ENCODE peak calls at places on chromosomes 6 and 20, in eight cellular contexts. G is right lobe of liver, N is esophagus squamous epithelium, Q is transverse colon, Y is tibial nerve, F is suprapubic skin, E is ovary, C is K562. B is an unnamed sample.

GRCh38 chr6:81834141-81834621 is 81.7 kb upstream of the TENT5A start:
- DNase-seq in C (no peak), E (peak), G (no peak), F (no peak), N (no peak), Y (no peak), Q (peak), B (no peak)

GRCh38 chr6:165766457-165766856 is 103.4 kb upstream of the PDE10A start:
- DNase-seq in E (no peak), Q (no peak), F (no peak), N (no peak), G (no peak), Y (no peak), C (no peak), B (no peak)

GRCh38 chr6:5930143-5930770 is 76.5 kb downstream of the NRN1 start:
- DNase-seq in E (no peak), Y (no peak), N (no peak), Q (no peak), F (no peak), G (no peak), C (no peak), B (no peak)

GRCh38 chr6:73714227-73714626 is 18.2 kb downstream of the CD109 start:
- DNase-seq in Y (no peak), G (no peak), C (no peak), F (no peak), N (no peak), E (no peak), Q (no peak), B (no peak)

GRCh38 chr6:47521966-47522365 is 44.4 kb downstream of the CD2AP start:
- DNase-seq in E (no peak), Q (no peak), G (no peak), Y (no peak), C (no peak), N (no peak), F (no peak), B (no peak)

GRCh38 chr6:45548657-45549515 is 171.2 kb upstream of the SUPT3H start:
- DNase-seq in N (no peak), Y (no peak), G (no peak), E (no peak), C (no peak), Q (peak), F (no peak), B (no peak)

GRCh38 chr6:87968435-87969278 is 79.0 kb upstream of the SPACA1 start:
- DNase-seq in Y (no peak), N (no peak), F (no peak), E (no peak), C (no peak), Q (peak), G (no peak), B (no peak)

GRCh38 chr6:3825851-3826581 is 23.2 kb upstream of the FAM50B start:
- DNase-seq in Y (peak), Q (peak), F (peak), N (no peak), C (no peak), E (peak), G (peak), B (peak)

GRCh38 chr6:157019733-157020132 is 242.6 kb downstream of the ARID1B start:
- DNase-seq in Y (no peak), C (peak), F (no peak), Q (no peak), N (no peak), E (no peak), G (no peak), B (no peak)

GRCh38 chr6:166492092-166492491 is 94.4 kb downstream of the RAMACL start:
- DNase-seq in N (no peak), E (no peak), C (no peak), Q (no peak), F (no peak), Y (no peak), G (no peak), B (no peak)

GRCh38 chr6:150212745-150213144 is 69.9 kb downstream of the PPP1R14C start:
- DNase-seq in C (no peak), F (no peak), Q (no peak), E (no peak), G (no peak), Y (no peak), N (no peak), B (no peak)

DNA sequence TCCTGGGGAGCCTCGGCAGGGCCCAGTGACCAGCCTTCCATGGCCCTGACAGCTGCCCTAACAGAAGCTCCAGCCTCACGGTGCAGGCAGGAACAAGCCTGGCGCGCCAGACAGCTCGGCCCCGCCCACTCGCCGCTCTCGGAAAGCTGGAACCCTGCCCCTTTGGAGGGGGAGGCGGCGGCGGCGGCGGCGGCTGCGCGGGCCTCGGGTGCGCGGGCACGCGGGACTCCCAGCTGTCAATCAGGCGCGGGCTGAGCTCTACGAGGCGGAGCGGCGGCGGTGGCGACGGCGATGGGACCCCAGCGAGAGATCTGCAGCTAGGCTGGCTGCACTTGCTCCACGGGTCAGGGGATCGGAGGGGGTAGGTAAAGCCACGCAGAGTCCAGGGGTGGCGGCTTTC is at the start of gene NRSN1:
- DNase-seq in F (no peak), N (no peak), E (no peak), Y (no peak), Q (no peak), G (no peak), C (peak), B (no peak)
- H3K4me3 ChIP-seq in F (peak), N (no peak), E (no peak), Y (no peak), Q (no peak), G (no peak), C (no peak), B (no peak)

GRCh38 chr6:152232494-152233151 is 404.5 kb downstream of the SYNE1 start:
- DNase-seq in C (peak), Q (no peak), G (no peak), F (no peak), N (no peak), Y (no peak), E (no peak), B (no peak)
- TF ChIP-seq CTCF in C (no peak), Q (no peak), G (no peak), F (no peak), N (no peak), Y (no peak), E (no peak), B (no peak)

GRCh38 chr20:47421076-47421475 is 64.6 kb upstream of the ZMYND8 start:
- DNase-seq in F (no peak), Y (no peak), G (no peak), Q (no peak), E (no peak), N (no peak), C (no peak), B (no peak)

GRCh38 chr20:47417245-47418060 is 61.0 kb upstream of the ZMYND8 start:
- DNase-seq in Y (no peak), C (no peak), E (no peak), G (no peak), N (no peak), Q (no peak), F (no peak), B (no peak)

GRCh38 chr20:47418061-47418616 is 61.6 kb upstream of the ZMYND8 start:
- DNase-seq in Y (no peak), C (no peak), G (no peak), E (no peak), Q (no peak), N (no peak), F (no peak), B (no peak)

DNA sequence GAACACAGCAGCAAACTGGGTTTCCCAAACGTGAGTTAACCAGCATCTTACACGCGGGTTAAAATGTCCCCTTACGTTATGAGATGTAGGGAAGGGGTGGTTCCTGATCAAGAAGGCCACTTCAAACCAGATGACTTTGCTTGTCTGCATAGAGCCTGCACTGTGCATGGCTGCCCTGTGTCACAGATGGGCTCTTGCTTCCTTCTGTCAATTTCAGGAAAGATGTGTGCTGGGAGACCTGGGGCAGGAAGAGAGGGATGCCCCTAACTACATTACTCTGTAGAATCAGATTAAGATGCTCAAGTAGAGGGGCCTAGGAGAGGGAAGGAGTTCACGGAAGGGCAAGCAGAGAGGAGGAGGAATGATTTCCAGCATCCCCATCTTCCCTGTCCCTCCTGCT is 63.5 kb upstream of the ZMYND8 start:
- DNase-seq in N (no peak), F (no peak), C (no peak), E (no peak), G (no peak), Y (no peak), Q (no peak), B (no peak)
- TF ChIP-seq POLR2A in N (no peak), F (no peak), C (no peak), E (no peak), G (no peak), Y (no peak), Q (no peak), B (no peak)

GRCh38 chr20:24917797-24918578 is 31.1 kb upstream of the CST7 start:
- DNase-seq in C (peak), Q (peak), N (no peak), F (no peak), Y (peak), G (no peak), E (peak), B (peak)
- H3K4me3 ChIP-seq in C (no peak), Q (no peak), N (no peak), F (peak), Y (no peak), G (no peak), E (no peak), B (no peak)

DNA sequence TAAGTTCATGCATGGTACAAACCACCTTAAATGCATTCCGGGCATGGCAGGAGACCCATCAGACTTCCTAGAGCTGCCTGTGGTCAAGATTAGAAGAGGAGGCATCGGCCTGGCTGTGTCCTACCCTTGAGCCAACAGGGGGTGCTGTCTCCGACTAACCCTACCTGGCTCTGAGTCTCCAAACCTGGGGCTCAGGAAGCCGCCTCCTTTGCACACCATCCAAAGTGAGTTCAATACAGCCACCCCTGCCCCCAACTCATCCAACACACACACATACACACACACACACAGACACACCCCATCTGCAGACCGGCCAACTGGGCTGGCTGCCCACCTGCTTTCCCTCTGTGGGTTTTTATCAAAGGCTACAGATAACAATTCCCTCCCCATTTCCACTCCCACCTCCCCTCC is 77.0 kb downstream of the JPH2 start:
- DNase-seq in Y (no peak), F (no peak), E (no peak), G (no peak), N (no peak), Q (no peak), C (peak), B (peak)
- TF ChIP-seq CTCF in Y (no peak), F (no peak), E (no peak), G (no peak), N (no peak), Q (no peak), C (peak), B (no peak)

GRCh38 chr6:70566751-70567382 is at the start of gene SDHAF4:
- DNase-seq in F (peak), E (peak), Q (peak), G (peak), N (peak), C (peak), Y (peak), B (peak)
- TF ChIP-seq POLR2A in F (no peak), E (peak), Q (peak), G (peak), N (peak), C (peak), Y (peak), B (peak)

GRCh38 chr20:59836768-59837167 is 96.7 kb downstream of the SYCP2 start:
- DNase-seq in F (no peak), Y (no peak), G (no peak), N (no peak), C (no peak), Q (no peak), E (no peak), B (peak)

GRCh38 chr20:59832406-59833156 is 100.9 kb downstream of the SYCP2 start:
- DNase-seq in F (peak), Y (no peak), C (no peak), G (no peak), Q (no peak), E (no peak), N (no peak), B (no peak)

GRCh38 chr20:59837623-59838394 is 95.6 kb downstream of the SYCP2 start:
- DNase-seq in N (no peak), C (no peak), F (no peak), G (no peak), Q (no peak), Y (no peak), E (no peak), B (no peak)

GRCh38 chr20:59835057-59835447 is 98.4 kb downstream of the SYCP2 start:
- DNase-seq in Q (no peak), E (no peak), N (no peak), Y (no peak), G (no peak), F (no peak), C (no peak), B (no peak)

GRCh38 chr20:59835448-59836395 is 97.7 kb downstream of the SYCP2 start:
- DNase-seq in G (no peak), E (peak), Y (peak), C (no peak), F (no peak), N (no peak), Q (peak), B (no peak)
- H3K4me3 ChIP-seq in G (no peak), E (no peak), Y (peak), C (no peak), F (peak), N (no peak), Q (no peak), B (no peak)

GRCh38 chr20:4563031-4563430 is 158.7 kb upstream of the PRND start:
- DNase-seq in Q (no peak), C (no peak), F (no peak), E (no peak), N (no peak), Y (no peak), G (no peak), B (no peak)

GRCh38 chr20:4560667-4561066 is 161.0 kb upstream of the PRND start:
- DNase-seq in E (no peak), Q (no peak), G (no peak), Y (no peak), F (no peak), C (no peak), N (no peak), B (no peak)

GRCh38 chr20:4567172-4567571 is 154.5 kb upstream of the PRND start:
- DNase-seq in E (no peak), C (no peak), N (no peak), Q (no peak), F (no peak), Y (no peak), G (no peak), B (no peak)

GRCh38 chr20:4559906-4560305 is 161.8 kb upstream of the PRND start:
- DNase-seq in Q (no peak), Y (no peak), N (no peak), C (no peak), F (no peak), E (no peak), G (no peak), B (no peak)

GRCh38 chr20:4563534-4563933 is 158.2 kb upstream of the PRND start:
- DNase-seq in C (peak), Q (no peak), N (no peak), G (no peak), F (no peak), Y (no peak), E (no peak), B (no peak)
- TF ChIP-seq CTCF in C (no peak), Q (no peak), N (peak), G (no peak), F (no peak), Y (no peak), E (no peak), B (no peak)

DNA sequence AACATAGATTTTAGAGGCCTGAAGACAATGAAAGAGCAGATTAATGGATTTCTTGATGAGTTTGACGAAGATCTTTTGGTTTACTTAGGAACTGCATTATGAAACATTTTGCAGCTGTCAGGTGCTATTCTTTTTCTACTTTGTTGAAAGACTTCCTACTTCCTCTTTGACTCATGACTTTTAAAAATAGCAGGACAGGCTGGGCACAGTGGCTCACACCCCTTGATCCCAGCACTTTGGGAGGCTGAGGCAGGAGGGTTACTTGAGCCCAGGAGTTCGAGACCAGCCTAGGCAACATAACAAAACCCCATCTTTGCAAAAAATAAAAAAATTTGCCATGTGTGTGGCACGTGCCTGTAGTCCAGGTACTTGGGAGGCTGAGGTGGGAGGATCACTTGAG is 52.0 kb downstream of the ITCH start:
- DNase-seq in F (no peak), E (no peak), N (no peak), Y (no peak), G (no peak), Q (peak), C (no peak), B (no peak)
- TF ChIP-seq POLR2A in F (no peak), E (no peak), N (no peak), Y (no peak), G (no peak), Q (no peak), C (no peak), B (no peak)